ENCODE peak calls at places on chromosomes 11 and 22, in six cellular contexts. Y is fibroblast of mammary gland, U is fibroblast of lung, X is sigmoid colon, L is OCI-LY7, O is endodermal cell. G is an unnamed sample.

GRCh38 chr22:42022162-42022847 is 23.7 kb downstream of the WBP2NL start:
- DNase-seq in Y (no peak), X (no peak), U (no peak), L (peak; percentile 40), O (no peak), G (no peak)

GRCh38 chr11:124238512-124238911 is 2.4 kb upstream of the OR8G1 start:
- DNase-seq in U (no peak), L (no peak), X (no peak), Y (no peak), O (no peak), G (no peak)

GRCh38 chr11:73252577-73253191 is 19.5 kb upstream of the P2RY6 start:
- DNase-seq in X (peak; percentile 51), Y (no peak), L (peak; percentile 42), U (no peak), O (peak; percentile 60), G (no peak)

GRCh38 chr22:45994516-45995404 is 17.8 kb upstream of the WNT7B start:
- DNase-seq in U (peak; percentile 57), O (peak; percentile 97), L (peak; percentile 58), Y (peak; percentile 64), X (peak; percentile 91), G (peak; percentile 64)

GRCh38 chr11:14971865-14972580 is at the start of gene CALCA:
- DNase-seq in X (no peak), U (peak; percentile 16), O (peak; percentile 75), L (no peak), Y (no peak), G (no peak)

GRCh38 chr11:28048812-28049211 is 59.1 kb downstream of the KIF18A start:
- DNase-seq in X (no peak), U (no peak), Y (no peak), L (no peak), O (no peak), G (no peak)

GRCh38 chr11:32892355-32893090 is at the start of gene QSER1:
- DNase-seq in U (peak; percentile 54), X (peak; percentile 87), Y (peak; percentile 37), L (peak; percentile 81), O (peak; percentile 89), G (peak; percentile 59)

GRCh38 chr11:57496109-57496820 is 19.2 kb downstream of the SLC43A1 start:
- DNase-seq in L (no peak), O (no peak), U (no peak), Y (no peak), X (no peak), G (no peak)

GRCh38 chr22:18091916-18092526 is 14.2 kb downstream of the PEX26 start:
- DNase-seq in L (no peak), U (peak; percentile 68), Y (peak; percentile 78), X (peak; percentile 87), O (no peak), G (peak; percentile 74)
- H3K4me3 ChIP-seq in L (no peak overlapping the region), U (peak overlapping the region; percentile 20), Y (peak overlapping the region; percentile 37), X (peak overlapping the region; percentile 44), O (no peak overlapping the region), G (peak overlapping the region; percentile 37)

GRCh38 chr11:706957-707816 is 1.2 kb downstream of the EPS8L2 start:
- DNase-seq in U (peak; percentile 70), X (no peak), L (no peak), O (peak; percentile 85), Y (no peak), G (peak; percentile 49)
- TF ChIP-seq CTCF in U (no peak), X (no peak), L (no peak), O (peak; percentile 66), Y (no peak), G (peak; percentile 20)

GRCh38 chr22:36816338-36816634 is 549 bp downstream of the PVALB start:
- DNase-seq in O (peak; percentile 75), Y (no peak), U (no peak), L (no peak), X (no peak), G (no peak)
- H3K4me3 ChIP-seq in O (peak overlapping the region; percentile 70), Y (no peak overlapping the region), U (no peak overlapping the region), L (no peak overlapping the region), X (peak overlapping the region; percentile 37), G (no peak overlapping the region)

GRCh38 chr22:22037740-22038139 is 55.2 kb upstream of the TOP3B start:
- DNase-seq in U (peak; percentile 59), X (no peak), Y (peak; percentile 12), L (no peak), O (no peak), G (no peak)
- TF ChIP-seq CTCF in U (no peak), X (no peak), Y (no peak), L (no peak), O (no peak), G (no peak)

G was measured in AG10803.